ENCODE peak calls at places on chromosomes 4 and X, in ten cellular contexts. O is fibroblast of lung, N is Calu3, H is cardiac fibroblast, U is neural crest cell, L is astrocyte of the spinal cord, D is natural killer cell, G is dorsolateral prefrontal cortex, Z is esophagus muscularis mucosa, Y is fibroblast of pulmonary artery. Q is an unnamed sample.

GRCh38 chr4:56655627-56656345 is 25.3 kb downstream of the HOPX start:
- DNase-seq in O (no peak), N (no peak), H (no peak), U (peak), L (no peak), D (peak), G (no peak), Z (no peak), Y (no peak), Q (peak)

GRCh38 chr4:39118034-39118658 is 56.1 kb downstream of the KLHL5 start:
- DNase-seq in O (no peak), N (no peak), H (no peak), U (no peak), L (no peak), D (no peak), G (no peak), Z (no peak), Y (no peak), Q (no peak)

GRCh38 chr4:100114909-100115308 is 75.4 kb downstream of the DDIT4L start:
- DNase-seq in O (no peak), N (no peak), H (no peak), U (no peak), L (no peak), D (no peak), G (no peak), Z (no peak), Y (no peak), Q (no peak)

GRCh38 chrX:38311743-38312142 is 15.6 kb downstream of the RPGR start:
- DNase-seq in O (no peak), N (no peak), H (no peak), U (no peak), L (no peak), D (no peak), G (no peak), Z (no peak), Y (no peak), Q (no peak)

GRCh38 chr4:26206981-26207380 is 113.8 kb upstream of the RBPJ start:
- DNase-seq in O (peak), N (no peak), H (no peak), U (no peak), L (peak), D (no peak), G (no peak), Z (no peak), Y (no peak), Q (no peak)

GRCh38 chr4:138348055-138348454 is 105.9 kb upstream of the SLC7A11 start:
- DNase-seq in O (no peak), N (peak), H (peak), U (no peak), L (no peak), D (no peak), G (no peak), Z (no peak), Y (no peak), Q (no peak)

GRCh38 chr4:20288846-20289512 is 37.3 kb downstream of the SLIT2 start:
- DNase-seq in O (peak), N (no peak), H (peak), U (no peak), L (peak), D (no peak), G (no peak), Z (no peak), Y (peak), Q (no peak)

GRCh38 chrX:16612257-16612987 is 37.5 kb upstream of the S100G start:
- DNase-seq in O (no peak), N (no peak), H (no peak), U (no peak), L (no peak), D (no peak), G (no peak), Z (no peak), Y (no peak), Q (no peak)

GRCh38 chrX:124573458-124573857 is 227.1 kb downstream of the SH2D1A start:
- DNase-seq in O (no peak), N (no peak), H (peak), U (no peak), L (no peak), D (no peak), G (no peak), Z (no peak), Y (peak), Q (no peak)

GRCh38 chr4:156420557-156420956 is 466.9 kb upstream of the CTSO start:
- DNase-seq in O (peak), N (no peak), H (no peak), U (no peak), L (no peak), D (no peak), G (no peak), Z (no peak), Y (peak), Q (no peak)

GRCh38 chr4:154029171-154029570 is 240.3 kb upstream of the SFRP2 start:
- DNase-seq in O (no peak), N (no peak), H (no peak), U (no peak), L (no peak), D (no peak), G (no peak), Z (no peak), Y (no peak), Q (no peak)

GRCh38 chr4:6474705-6475457 is 2.5 kb upstream of the PPP2R2C start:
- DNase-seq in O (no peak), N (no peak), H (no peak), U (no peak), L (no peak), D (no peak), G (no peak), Z (peak), Y (no peak), Q (no peak)

GRCh38 chr4:190014771-190015537 is 12.1 kb downstream of the FRG2 start:
- DNase-seq in O (no peak), N (no peak), H (no peak), U (no peak), L (no peak), D (no peak), G (no peak), Z (no peak), Y (no peak), Q (peak)

GRCh38 chr4:128305942-128306341 is 18.3 kb upstream of the PGRMC2 start:
- DNase-seq in O (no peak), N (no peak), H (no peak), U (no peak), L (no peak), D (no peak), G (no peak), Z (no peak), Y (no peak), Q (no peak)

GRCh38 chr4:168098257-168098717 is 6.0 kb downstream of the ANXA10 start:
- DNase-seq in O (peak), N (no peak), H (peak), U (no peak), L (peak), D (no peak), G (no peak), Z (no peak), Y (peak), Q (no peak)

GRCh38 chr4:120155287-120155686 is 88.6 kb upstream of the MAD2L1 start:
- DNase-seq in O (peak), N (no peak), H (peak), U (no peak), L (no peak), D (no peak), G (no peak), Z (no peak), Y (peak), Q (no peak)

GRCh38 chr4:15557806-15558550 is 88.3 kb downstream of the CC2D2A start:
- DNase-seq in O (no peak), N (peak), H (no peak), U (no peak), L (no peak), D (no peak), G (no peak), Z (no peak), Y (no peak), Q (no peak)

GRCh38 chrX:64093761-64094160 is 111.7 kb downstream of the AMER1 start:
- DNase-seq in O (peak), N (no peak), H (peak), U (no peak), L (no peak), D (no peak), G (no peak), Z (no peak), Y (peak), Q (no peak)

GRCh38 chrX:13005671-13006473 is 31.0 kb downstream of the TMSB4X start:
- DNase-seq in O (peak), N (no peak), H (peak), U (no peak), L (peak), D (no peak), G (no peak), Z (no peak), Y (peak), Q (peak)

GRCh38 chrX:149870840-149871239 is 10.1 kb upstream of the MAGEA8 start:
- DNase-seq in O (no peak), N (no peak), H (no peak), U (no peak), L (no peak), D (no peak), G (no peak), Z (no peak), Y (no peak), Q (no peak)

GRCh38 chr4:42143996-42144395 is 8.5 kb downstream of the BEND4 start:
- DNase-seq in O (no peak), N (no peak), H (no peak), U (no peak), L (no peak), D (no peak), G (no peak), Z (no peak), Y (no peak), Q (no peak)

GRCh38 chr4:128287159-128287870 is at the start of gene PGRMC2:
- DNase-seq in O (peak), N (peak), H (peak), U (peak), L (peak), D (peak), G (no peak), Z (no peak), Y (peak), Q (no peak)

GRCh38 chrX:131746491-131746968 is 202.7 kb downstream of the OR13H1 start:
- DNase-seq in O (no peak), N (no peak), H (no peak), U (no peak), L (peak), D (no peak), G (no peak), Z (no peak), Y (no peak), Q (no peak)

GRCh38 chr4:177403746-177404145 is 38.5 kb downstream of the AGA start:
- DNase-seq in O (no peak), N (no peak), H (no peak), U (no peak), L (no peak), D (no peak), G (no peak), Z (no peak), Y (no peak), Q (no peak)

DNA sequence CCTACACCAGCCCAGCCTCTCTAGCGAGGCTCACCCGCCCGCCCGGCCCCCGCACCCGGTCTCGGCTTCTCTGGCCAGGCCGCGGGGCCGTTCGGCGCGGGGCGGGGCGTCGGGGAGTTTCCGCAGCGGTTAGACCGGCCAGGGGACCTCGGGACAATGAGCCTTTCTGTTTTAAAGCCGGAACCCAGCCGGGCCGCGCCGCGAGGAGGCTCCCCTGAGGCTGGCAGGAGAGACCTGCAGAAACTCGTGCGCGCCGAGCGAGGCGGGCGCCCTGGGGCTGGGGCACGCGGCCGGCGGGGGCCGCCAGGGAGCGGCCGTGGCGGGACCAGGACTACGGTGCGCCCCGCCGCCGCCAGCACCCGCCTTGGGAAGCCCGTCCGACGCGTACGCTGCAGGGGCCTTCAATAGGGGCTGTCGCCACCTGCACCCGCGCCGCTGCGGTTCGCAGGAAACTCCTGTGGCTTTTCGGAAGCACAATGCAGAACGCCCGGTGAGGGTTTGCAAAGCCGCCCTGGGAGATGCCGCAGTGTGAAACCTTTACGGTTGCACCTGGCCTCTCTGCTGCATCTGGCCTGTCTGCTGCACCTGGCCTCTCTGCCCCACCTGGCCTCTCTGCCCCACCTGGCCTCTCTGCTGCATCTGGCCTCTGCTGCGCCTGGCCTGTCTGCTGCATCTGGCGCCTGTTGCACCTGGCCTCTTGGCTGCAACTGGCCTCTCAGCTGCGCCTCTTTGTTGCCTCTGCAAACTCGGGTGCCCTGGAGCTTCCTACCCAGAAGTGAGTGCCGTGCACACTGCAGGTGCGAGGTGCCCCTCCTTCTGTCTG is 63.9 kb downstream of the TRAPPC11 start:
- DNase-seq in O (peak), N (peak), H (peak), U (peak), L (peak), D (peak), G (no peak), Z (peak), Y (peak), Q (peak)
- TF ChIP-seq CTCF in O (no peak), N (no peak), H (no peak), U (peak), L (no peak), D (no peak), G (no peak), Z (no peak), Y (no peak), Q (no peak)

GRCh38 chrX:74788545-74789086 is 136.6 kb downstream of the NEXMIF start:
- DNase-seq in O (no peak), N (no peak), H (no peak), U (no peak), L (no peak), D (no peak), G (no peak), Z (no peak), Y (no peak), Q (no peak)
- TF ChIP-seq CTCF in O (no peak), N (no peak), H (no peak), U (peak), L (no peak), D (no peak), G (no peak), Z (no peak), Y (no peak), Q (no peak)

DNA sequence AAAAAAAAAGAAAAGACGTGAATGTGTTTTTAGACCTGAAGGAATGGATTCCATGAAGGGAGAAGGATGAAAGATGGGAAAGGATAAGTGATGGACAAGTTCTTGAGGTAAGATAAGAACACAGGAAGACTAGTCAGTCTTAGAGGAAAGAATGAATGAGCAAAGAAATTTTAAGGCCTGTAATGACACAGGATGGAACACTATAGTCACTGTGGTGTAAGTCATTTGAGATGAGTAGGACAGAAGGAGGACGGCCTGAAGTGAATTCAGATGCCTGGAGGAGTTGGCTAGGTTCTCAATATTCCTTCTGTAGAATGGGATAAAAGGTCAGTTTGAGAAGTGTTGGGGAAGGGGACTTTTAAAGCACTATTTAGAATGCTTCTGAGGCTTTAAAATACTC is 3.8 kb downstream of the MSMO1 start:
- DNase-seq in O (no peak), N (no peak), H (no peak), U (no peak), L (no peak), D (no peak), G (no peak), Z (no peak), Y (no peak), Q (no peak)
- TF ChIP-seq CTCF in O (no peak), N (no peak), H (no peak), U (no peak), L (no peak), D (no peak), G (no peak), Z (no peak), Y (no peak), Q (no peak)

DNA sequence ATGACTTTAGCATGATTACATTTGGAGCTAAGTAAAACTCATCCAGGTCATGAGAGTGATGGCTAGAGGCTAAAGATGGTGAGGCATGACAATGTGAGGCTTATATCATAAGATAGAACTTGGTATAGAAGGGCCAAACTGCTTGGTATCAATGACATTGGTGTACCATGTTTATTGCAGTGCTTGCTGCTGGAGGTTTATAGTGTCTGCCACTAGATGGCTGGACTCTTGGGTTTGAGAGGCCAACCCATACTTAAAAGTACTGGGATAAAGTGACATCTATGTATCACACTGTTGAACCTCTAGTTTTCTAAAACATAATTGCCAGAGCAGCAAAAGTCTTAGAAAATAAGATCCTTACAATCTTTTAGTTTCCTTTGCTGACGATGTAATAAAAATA is 83.0 kb upstream of the TACR3 start:
- DNase-seq in O (no peak), N (no peak), H (no peak), U (no peak), L (no peak), D (no peak), G (no peak), Z (no peak), Y (no peak), Q (no peak)
- TF ChIP-seq CTCF in O (no peak), N (no peak), H (no peak), U (no peak), L (no peak), D (no peak), G (no peak), Z (no peak), Y (no peak), Q (no peak)

DNA sequence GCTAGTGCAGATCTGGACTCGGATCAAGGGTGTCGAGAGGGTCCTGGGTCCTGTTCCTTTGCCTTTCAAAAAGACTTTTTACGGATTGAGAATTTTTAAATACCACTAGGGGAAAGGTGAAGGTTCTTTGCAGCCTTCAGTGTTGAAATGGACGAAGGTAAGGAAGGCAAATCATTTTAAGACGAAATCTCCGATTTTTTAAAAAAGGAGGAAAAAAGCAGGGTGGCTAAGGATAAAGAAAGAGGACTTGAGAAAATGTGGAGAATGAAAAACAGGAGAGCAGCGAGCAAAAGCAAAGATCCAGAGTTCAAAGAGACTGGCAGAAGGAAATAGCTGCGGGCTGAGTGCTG is 333 bp downstream of the EPHA5 start:
- DNase-seq in O (no peak), N (no peak), H (no peak), U (no peak), L (no peak), D (no peak), G (no peak), Z (no peak), Y (no peak), Q (no peak)
- TF ChIP-seq CTCF in O (no peak), N (no peak), H (no peak), U (no peak), L (no peak), D (no peak), G (no peak), Z (no peak), Y (no peak), Q (no peak)

DNA sequence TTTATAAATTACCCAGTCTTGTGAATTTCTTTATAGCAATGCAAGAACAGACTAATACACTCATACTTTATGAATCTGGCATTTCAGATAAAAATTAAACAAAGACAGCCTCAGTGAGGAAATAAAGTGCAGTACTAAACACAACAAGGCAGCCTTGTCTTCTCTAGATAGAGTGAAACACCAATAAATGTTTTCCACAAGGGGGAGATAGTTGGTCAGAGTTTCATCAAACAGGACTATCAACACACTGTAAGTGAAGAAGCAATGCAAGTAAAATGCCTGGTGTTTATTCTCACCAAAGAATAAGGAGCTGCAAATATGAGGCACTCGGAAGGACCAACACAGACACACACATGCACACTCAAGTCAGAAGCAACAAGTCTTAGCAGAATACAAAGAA is 62.8 kb downstream of the FAM9B start:
- DNase-seq in O (peak), N (no peak), H (peak), U (no peak), L (peak), D (no peak), G (no peak), Z (no peak), Y (peak), Q (no peak)
- TF ChIP-seq CTCF in O (no peak), N (no peak), H (peak), U (peak), L (peak), D (peak), G (no peak), Z (peak), Y (peak), Q (peak)